ENCODE peak calls at places on chromosome 5, in four cellular contexts. J is HepG2, B is K562, O is Panc1. T is an unnamed sample.

GRCh38 chr5:27434335-27434734 is 395.9 kb upstream of the CDH9 start:
- DNase-seq in O (no peak), J (no peak), B (no peak), T (no peak)

GRCh38 chr5:180315762-180316212 is 23.9 kb upstream of the MAPK9 start:
- DNase-seq in J (peak; percentile 38), O (no peak), B (peak; percentile 68), T (peak; percentile 19)

GRCh38 chr5:138601444-138601843 is 26.2 kb upstream of the HSPA9 start:
- DNase-seq in B (no peak), J (no peak), O (peak; percentile 22), T (no peak)

GRCh38 chr5:177023247-177023703 is 779 bp downstream of the ZNF346 start:
- DNase-seq in B (peak; percentile 36), O (no peak), J (peak; percentile 9), T (no peak)

GRCh38 chr5:98965226-98965625 is 36.4 kb upstream of the CHD1 start:
- DNase-seq in J (no peak), O (no peak), B (no peak), T (no peak)

GRCh38 chr5:151002250-151002649 is 18.1 kb upstream of the GPX3 start:
- DNase-seq in J (peak; percentile 58), O (no peak), B (peak; percentile 46), T (peak; percentile 28)

GRCh38 chr5:141783599-141784296 is 94.5 kb downstream of the PCDH1 start:
- DNase-seq in B (no peak), O (no peak), J (no peak), T (no peak)

GRCh38 chr5:13278148-13278547 is 666.3 kb downstream of the DNAH5 start:
- DNase-seq in B (no peak), J (no peak), O (no peak), T (no peak)

GRCh38 chr5:53419247-53419646 is 61.2 kb upstream of the FST start:
- DNase-seq in B (no peak), O (no peak), J (no peak), T (no peak)

GRCh38 chr5:21823076-21823574 is 1030.0 kb downstream of the CDH12 start:
- DNase-seq in O (no peak), B (no peak), J (no peak), T (no peak)

GRCh38 chr5:123094919-123095693 is 6.1 kb downstream of the PRDM6 start:
- DNase-seq in B (no peak), O (no peak), J (no peak), T (no peak)
- TF ChIP-seq TCF7L2 in B (no peak), O (no peak), J (no peak), T (no peak)

GRCh38 chr5:129459485-129460120 is 495 bp upstream of the ADAMTS19 start:
- DNase-seq in J (no peak), B (no peak), O (no peak), T (no peak)
- TF ChIP-seq POLR2AphosphoS5 in J (no peak), B (no peak), O (no peak), T (no peak)

GRCh38 chr5:108700928-108701327 is 46.8 kb upstream of the FER start:
- DNase-seq in B (no peak), J (no peak), O (no peak), T (no peak)
- TF ChIP-seq TCF7L2 in B (no peak), J (no peak), O (no peak), T (no peak)

GRCh38 chr5:139651863-139652787 is 4.0 kb downstream of the CXXC5 start:
- DNase-seq in B (peak; percentile 86), J (no peak), O (peak; percentile 72), T (no peak)
- TF ChIP-seq POLR2AphosphoS5 in B (no peak), J (no peak), O (no peak), T (no peak)

GRCh38 chr5:157388148-157388547 is 71.9 kb upstream of the NIPAL4 start:
- DNase-seq in J (no peak), B (no peak), O (no peak), T (no peak)

GRCh38 chr5:157387683-157388093 is 72.3 kb upstream of the NIPAL4 start:
- DNase-seq in B (no peak), J (peak; percentile 23), O (peak; percentile 46), T (peak; percentile 38)

GRCh38 chr5:157383151-157383810 is 76.7 kb upstream of the NIPAL4 start:
- DNase-seq in J (no peak), B (no peak), O (no peak), T (no peak)

GRCh38 chr5:157387164-157387563 is 72.8 kb upstream of the NIPAL4 start:
- DNase-seq in B (no peak), J (peak; percentile 27), O (no peak), T (no peak)

DNA sequence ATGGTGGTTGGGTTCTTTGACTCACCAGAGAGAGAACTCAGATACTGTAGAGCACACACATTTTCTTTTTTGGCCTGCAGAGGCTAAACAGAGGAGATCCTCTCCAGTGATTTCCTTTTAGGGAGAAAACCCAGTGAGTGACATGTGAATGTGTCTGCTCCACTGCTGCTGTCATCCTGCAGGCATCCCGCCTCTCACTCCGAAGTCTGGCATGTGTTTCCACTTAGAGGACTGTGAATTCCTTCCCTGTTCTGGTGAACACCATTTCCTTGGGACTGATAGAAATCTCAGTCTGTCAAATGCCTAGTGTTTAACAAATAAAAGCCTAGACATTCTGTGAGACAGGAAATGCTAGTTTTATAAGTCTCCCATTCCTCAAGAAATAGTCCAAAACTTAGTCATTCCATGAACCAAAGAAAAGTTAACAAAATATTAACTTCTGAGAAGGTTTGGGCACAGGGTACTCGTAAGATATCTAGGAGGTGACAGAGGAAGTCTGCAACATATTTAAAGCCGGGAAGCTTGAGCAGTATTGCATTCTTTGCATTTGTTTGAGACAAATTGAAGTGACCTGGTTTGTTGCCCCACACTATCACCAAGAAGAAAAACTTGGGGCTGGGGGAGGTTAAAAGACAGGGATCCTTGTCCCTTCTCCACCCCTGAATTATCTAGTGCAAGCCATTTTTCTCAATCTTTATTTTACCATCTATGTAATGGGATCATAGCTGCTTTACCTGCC is 74.9 kb upstream of the NIPAL4 start:
- DNase-seq in B (no peak), O (no peak), J (no peak), T (no peak)
- TF ChIP-seq TCF7L2 in B (no peak), O (no peak), J (no peak), T (no peak)

DNA sequence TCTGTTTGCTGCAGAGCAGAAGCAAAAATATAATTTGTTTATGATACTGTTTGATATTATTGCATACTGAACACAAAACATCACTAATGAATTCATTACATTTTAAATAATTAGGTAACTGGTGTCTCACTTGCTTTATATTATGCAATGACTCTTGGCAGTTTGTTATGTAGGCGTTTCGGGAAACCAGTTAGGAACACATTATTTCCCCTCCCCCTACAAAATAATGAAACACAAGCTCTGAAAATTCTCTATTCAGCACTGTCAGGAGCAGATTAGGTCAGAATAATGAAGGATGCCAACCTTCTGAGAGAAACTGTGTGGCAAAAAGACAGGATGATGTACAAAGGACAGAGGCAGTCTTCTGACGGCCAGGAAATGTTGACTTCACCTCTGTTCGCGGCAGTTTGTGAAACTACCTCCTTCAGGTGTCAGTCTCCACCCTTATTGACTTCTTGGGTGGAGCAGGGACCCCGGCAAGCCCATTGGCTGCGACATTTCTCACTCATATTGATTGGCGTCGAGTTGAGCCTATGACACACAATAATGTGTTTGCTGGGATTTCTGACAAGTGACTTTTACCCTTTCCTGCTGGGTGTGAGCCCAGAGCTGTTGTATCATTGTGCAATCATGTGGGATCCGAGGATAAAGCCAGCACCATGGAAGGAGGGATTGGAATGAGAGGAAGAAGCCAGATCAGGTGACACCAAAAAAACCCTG is 34.0 kb downstream of the SH3PXD2B start:
- DNase-seq in B (peak; percentile 52), O (no peak), J (peak; percentile 91), T (peak; percentile 60)
- TF ChIP-seq POLR2AphosphoS5 in B (no peak), O (no peak), J (no peak), T (no peak)

GRCh38 chr5:90409318-90410177 is at the start of gene CETN3:
- DNase-seq in J (peak; percentile 94), B (peak; percentile 95), O (peak; percentile 86), T (peak; percentile 95)

GRCh38 chr5:90408571-90409317 is 812 bp downstream of the CETN3 start:
- DNase-seq in J (peak; percentile 0), O (no peak), B (peak; percentile 25), T (no peak)

GRCh38 chr5:90410178-90410762 is 714 bp upstream of the CETN3 start:
- DNase-seq in O (no peak), J (peak; percentile 4), B (no peak), T (no peak)

GRCh38 chr5:90402521-90403255 is 6.9 kb downstream of the CETN3 start:
- DNase-seq in J (no peak), O (no peak), B (no peak), T (no peak)

GRCh38 chr5:90406466-90406865 is 3.1 kb downstream of the CETN3 start:
- DNase-seq in J (no peak), O (no peak), B (no peak), T (no peak)
- TF ChIP-seq TCF7L2 in J (no peak), O (no peak), B (no peak), T (no peak)

GRCh38 chr5:143405747-143406098 is 2.2 kb upstream of the NR3C1 start:
- DNase-seq in O (no peak), B (no peak), J (no peak), T (no peak)

GRCh38 chr5:143403607-143404415 is at the start of gene NR3C1:
- DNase-seq in J (peak; percentile 58), O (no peak), B (peak; percentile 83), T (no peak)

GRCh38 chr5:143405063-143405746 is 1.7 kb upstream of the NR3C1 start:
- DNase-seq in J (peak; percentile 59), B (peak; percentile 67), O (peak; percentile 51), T (no peak)

GRCh38 chr5:143403357-143403606 is 204 bp downstream of the NR3C1 start:
- DNase-seq in J (no peak), O (no peak), B (no peak), T (no peak)

DNA sequence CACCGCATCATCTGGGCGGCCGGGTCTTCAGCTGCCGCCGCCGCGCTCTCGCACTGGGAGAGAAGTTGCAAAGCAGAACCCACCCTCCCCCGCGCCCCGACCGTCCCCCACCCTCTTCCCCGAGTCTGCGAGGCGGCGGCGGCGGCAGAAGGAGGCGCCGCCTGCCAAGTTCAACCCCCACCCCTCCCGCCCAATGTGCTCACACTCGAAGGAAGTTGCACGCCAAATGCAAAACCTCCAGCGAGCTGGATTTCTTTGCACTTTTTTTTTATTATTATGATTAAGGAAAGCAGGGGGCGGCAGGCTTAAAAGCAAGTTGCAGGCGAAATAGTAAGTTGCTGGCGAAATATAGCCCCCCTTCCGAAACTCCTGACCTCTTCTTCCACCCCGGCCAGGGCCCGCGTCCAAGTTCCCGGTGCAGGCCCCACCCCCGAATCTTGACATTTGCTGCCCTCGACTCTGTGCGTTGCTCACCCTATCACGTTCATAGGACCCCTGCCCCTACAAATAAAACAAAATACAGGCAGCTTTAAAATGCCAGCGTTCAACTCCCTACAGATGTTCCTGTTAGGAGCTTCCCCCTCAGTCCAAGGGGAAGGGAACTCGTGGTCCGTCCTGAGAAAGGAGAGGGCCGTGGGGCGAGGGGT is 1.1 kb upstream of the NR3C1 start:
- DNase-seq in B (peak; percentile 77), O (peak; percentile 64), J (peak; percentile 28), T (no peak)
- TF ChIP-seq POLR2AphosphoS5 in B (no peak), O (no peak), J (no peak), T (no peak)

T was measured in HCT116.